ENCODE peak calls at places on chromosomes 12 and 14, in five cellular contexts. X is MCF 10A, N is cardiac fibroblast, H is kidney, I is MM.1S. Y is an unnamed sample.

GRCh38 chr14:35390577-35391387 is 13.8 kb downstream of the NFKBIA start:
- DNase-seq in X (peak; percentile 70), N (peak; percentile 52), H (no peak), I (no peak), Y (no peak)

GRCh38 chr14:29584992-29585391 is 342.7 kb downstream of the PRKD1 start:
- DNase-seq in X (peak; percentile 70), N (peak; percentile 87), H (peak; percentile 88), I (no peak), Y (peak; percentile 93)

GRCh38 chr12:109949089-109949488 is 47.1 kb downstream of the GIT2 start:
- DNase-seq in X (no peak), N (peak; percentile 50), H (no peak), I (no peak), Y (peak; percentile 73)

GRCh38 chr14:53545217-53545616 is 392.1 kb upstream of the DDHD1 start:
- DNase-seq in X (no peak), N (no peak), H (no peak), I (no peak), Y (no peak)

GRCh38 chr12:39145175-39145999 is 240.0 kb upstream of the CPNE8 start:
- DNase-seq in X (peak; percentile 52), N (peak; percentile 20), H (no peak), I (no peak), Y (peak; percentile 58)

GRCh38 chr12:103928736-103929050 is 1.5 kb upstream of the HSP90B1 start:
- DNase-seq in X (no peak), N (no peak), H (no peak), I (peak; percentile 77), Y (no peak)

GRCh38 chr14:31425905-31426304 is 5.6 kb upstream of the HEATR5A start:
- DNase-seq in X (no peak), N (no peak), H (no peak), I (no peak), Y (no peak)

GRCh38 chr14:31426663-31427062 is 6.3 kb upstream of the HEATR5A start:
- DNase-seq in X (no peak), N (no peak), H (no peak), I (no peak), Y (no peak)

GRCh38 chr12:48350249-48351021 is at the start of gene ZNF641:
- DNase-seq in X (peak; percentile 74), N (peak; percentile 58), H (peak; percentile 95), I (peak; percentile 82), Y (peak; percentile 89)

GRCh38 chr12:30843211-30843610 is 83.3 kb upstream of the TSPAN11 start:
- DNase-seq in X (no peak), N (no peak), H (no peak), I (no peak), Y (no peak)

GRCh38 chr12:30836656-30837445 is 82.1 kb upstream of the CAPRIN2 start:
- DNase-seq in X (peak; percentile 23), N (no peak), H (no peak), I (no peak), Y (no peak)

GRCh38 chr12:30837595-30837994 is 82.8 kb upstream of the CAPRIN2 start:
- DNase-seq in X (no peak), N (no peak), H (no peak), I (no peak), Y (no peak)

GRCh38 chr12:30840715-30841114 is 85.8 kb upstream of the TSPAN11 start:
- DNase-seq in X (no peak), N (no peak), H (no peak), I (peak; percentile 36), Y (no peak)

DNA sequence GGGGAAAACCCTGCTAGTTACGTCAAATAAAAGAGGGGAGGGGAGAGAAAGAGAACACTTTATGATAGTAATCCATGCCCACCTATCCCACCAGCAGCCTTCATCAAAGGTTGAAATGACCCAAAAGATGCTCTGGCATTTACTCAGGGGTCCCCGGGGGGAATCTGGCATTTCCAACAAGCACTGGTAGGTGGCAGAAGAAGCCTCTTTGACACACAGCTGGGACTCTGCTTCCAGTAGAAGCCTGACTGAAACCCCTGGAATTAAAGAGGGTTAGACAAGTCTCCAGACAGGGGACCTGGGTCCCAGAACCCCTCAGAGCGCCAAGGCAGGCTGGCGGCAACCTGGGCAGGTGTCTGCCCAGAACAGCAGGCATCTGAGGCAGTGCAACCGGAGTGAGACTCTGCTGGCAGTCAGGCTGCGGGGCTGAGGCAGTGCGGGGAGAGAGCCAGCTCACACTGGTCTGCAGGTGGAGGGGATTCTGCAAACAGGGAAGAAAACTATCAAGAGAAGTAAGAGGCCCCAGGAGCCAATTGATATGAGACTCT is 85.0 kb upstream of the CAPRIN2 start:
- DNase-seq in X (no peak), N (no peak), H (no peak), I (no peak), Y (no peak)
- TF ChIP-seq CTCF in X (no peak), N (no peak), H (no peak), I (no peak), Y (no peak)

DNA sequence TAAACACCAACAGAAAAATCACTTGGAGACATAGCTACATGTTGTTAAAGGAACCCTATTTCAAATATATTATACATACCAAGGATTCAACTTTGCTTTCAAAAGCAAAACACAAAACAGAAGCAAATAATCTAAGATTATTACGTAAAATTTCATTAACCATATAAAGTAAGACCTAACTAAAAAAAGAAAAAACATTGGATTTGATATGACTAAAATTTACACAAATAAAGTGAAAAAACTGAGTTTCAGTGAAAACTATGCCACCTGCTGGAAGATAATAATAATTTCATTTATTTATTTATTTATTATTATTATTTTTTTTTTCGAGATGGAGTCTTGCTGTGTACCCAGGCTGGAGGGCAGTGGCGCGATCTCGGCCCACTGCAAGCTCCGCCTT is 45.2 kb downstream of the WDHD1 start:
- DNase-seq in X (no peak), N (peak; percentile 48), H (no peak), I (no peak), Y (peak; percentile 41)
- TF ChIP-seq CTCF in X (peak; percentile 45), N (peak; percentile 2), H (no peak), I (no peak), Y (peak; percentile 12)

DNA sequence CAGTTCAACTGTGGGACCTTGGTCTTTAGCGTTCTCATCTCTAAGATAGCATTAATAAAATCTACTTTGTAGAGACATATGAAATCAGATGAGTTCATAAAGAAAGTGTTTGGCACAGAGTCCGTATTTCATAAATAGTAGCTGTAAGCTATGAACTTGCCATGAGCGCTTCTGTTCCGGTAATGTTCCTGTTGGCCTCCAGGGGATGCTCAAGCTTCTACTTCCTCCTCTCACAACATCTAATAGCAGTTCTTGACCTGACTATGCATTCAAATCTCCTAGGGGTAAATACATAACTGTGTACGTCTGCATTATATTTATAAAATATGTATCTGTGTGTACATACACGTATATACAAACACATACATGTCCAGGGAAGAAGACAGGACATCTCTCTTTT is 288.2 kb upstream of the TMPO start:
- DNase-seq in X (peak; percentile 29), N (peak; percentile 6), H (no peak), I (no peak), Y (peak; percentile 19)
- TF ChIP-seq CTCF in X (no peak), N (peak; percentile 24), H (peak; percentile 18), I (no peak), Y (peak; percentile 61)

DNA sequence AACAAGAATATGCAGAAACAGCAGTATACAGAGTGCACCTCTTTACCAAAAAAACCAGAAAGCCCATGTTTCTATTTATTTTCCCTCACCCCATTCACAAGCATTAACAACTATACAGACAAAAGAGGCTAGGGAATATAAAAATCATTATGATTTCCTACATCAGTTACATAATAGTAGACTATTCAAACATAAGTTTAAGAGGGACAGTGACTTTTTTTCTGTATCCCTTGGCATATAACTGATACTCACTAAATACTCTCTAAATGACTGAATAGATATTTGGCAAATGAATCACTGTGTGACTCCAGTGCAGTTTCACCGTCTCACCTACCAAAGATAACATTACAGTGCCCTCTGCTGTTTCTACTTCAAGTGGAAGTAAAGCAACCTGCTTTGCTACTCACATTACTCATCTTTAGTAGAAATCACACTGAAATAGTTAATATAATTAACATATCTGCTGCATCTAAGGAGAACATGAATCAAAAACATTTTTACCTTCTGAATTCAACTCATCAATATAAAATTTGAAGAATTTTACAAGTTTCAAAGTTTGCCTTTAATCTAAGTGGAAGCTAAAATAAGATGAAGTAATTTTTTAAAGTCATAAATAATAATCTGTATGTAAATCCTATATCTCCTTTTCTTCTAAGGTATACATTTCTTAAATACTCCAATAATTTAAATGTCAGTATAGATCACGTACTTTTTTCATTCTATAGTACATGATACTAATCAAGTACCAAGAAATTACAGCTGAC is 103.8 kb downstream of the OSBPL8 start:
- DNase-seq in X (peak; percentile 87), N (peak; percentile 96), H (no peak), I (peak; percentile 53), Y (peak; percentile 85)
- TF ChIP-seq CTCF in X (peak; percentile 49), N (peak; percentile 53), H (peak; percentile 49), I (peak; percentile 52), Y (peak; percentile 65)

GRCh38 chr14:32648434-32648833 is 290.2 kb upstream of the NPAS3 start:
- DNase-seq in X (peak; percentile 50), N (peak; percentile 67), H (no peak), I (no peak), Y (peak; percentile 46)
- TF ChIP-seq CTCF in X (no peak), N (no peak), H (no peak), I (no peak), Y (no peak)

Y was measured in cardiac muscle cell.